ENCODE peak calls at places on chromosomes 5 and 9, in nine cellular contexts. One of them, this sample, is unnamed.

GRCh38 chr5:134101686-134102439 is 12.6 kb upstream of the TCF7 start:
- DNase-seq in EH: peak
- DNase-seq in T-helper 9 cell: peak
- DNase-seq in left colon: peak
- DNase-seq in stimulated activated CD4-positive, alpha-beta T cell treated with anti-CD3 and anti-CD28 coated beads, Interleukin-2, amount 100 ng/mL, for 48 hours: peak
- DNase-seq in NCI-H82: peak
- DNase-seq in iris pigment epithelial cell: no peak
- DNase-seq in bronchial epithelial cell: no peak
- DNase-seq in IMR-90: no peak
- DNase-seq in this sample: peak

GRCh38 chr5:36657563-36657995 is 51.2 kb downstream of the SLC1A3 start:
- DNase-seq in left colon: peak
- DNase-seq in NCI-H82: no peak
- DNase-seq in T-helper 9 cell: no peak
- DNase-seq in IMR-90: peak
- DNase-seq in iris pigment epithelial cell: peak
- DNase-seq in stimulated activated CD4-positive, alpha-beta T cell treated with anti-CD3 and anti-CD28 coated beads, Interleukin-2, amount 100 ng/mL, for 48 hours: no peak
- DNase-seq in bronchial epithelial cell: peak
- DNase-seq in EH: peak
- DNase-seq in this sample: no peak

GRCh38 chr5:63262191-63262981 is 683.8 kb downstream of the LRRC70 start:
- DNase-seq in EH: peak
- DNase-seq in stimulated activated CD4-positive, alpha-beta T cell treated with anti-CD3 and anti-CD28 coated beads, Interleukin-2, amount 100 ng/mL, for 48 hours: no peak
- DNase-seq in iris pigment epithelial cell: peak
- DNase-seq in T-helper 9 cell: no peak
- DNase-seq in left colon: no peak
- DNase-seq in NCI-H82: no peak
- DNase-seq in bronchial epithelial cell: peak
- DNase-seq in IMR-90: peak
- DNase-seq in this sample: no peak

GRCh38 chr9:93288891-93289883 is 105.2 kb downstream of the WNK2 start:
- DNase-seq in iris pigment epithelial cell: peak
- DNase-seq in stimulated activated CD4-positive, alpha-beta T cell treated with anti-CD3 and anti-CD28 coated beads, Interleukin-2, amount 100 ng/mL, for 48 hours: no peak
- DNase-seq in IMR-90: peak
- DNase-seq in left colon: no peak
- DNase-seq in bronchial epithelial cell: peak
- DNase-seq in EH: peak
- DNase-seq in NCI-H82: no peak
- DNase-seq in T-helper 9 cell: no peak
- DNase-seq in this sample: no peak

GRCh38 chr5:132260714-132261615 is 3.5 kb downstream of the PDLIM4 start:
- DNase-seq in left colon: no peak
- DNase-seq in iris pigment epithelial cell: peak
- DNase-seq in NCI-H82: no peak
- DNase-seq in IMR-90: peak
- DNase-seq in bronchial epithelial cell: peak
- DNase-seq in EH: peak
- DNase-seq in stimulated activated CD4-positive, alpha-beta T cell treated with anti-CD3 and anti-CD28 coated beads, Interleukin-2, amount 100 ng/mL, for 48 hours: no peak
- DNase-seq in T-helper 9 cell: no peak
- DNase-seq in this sample: peak

GRCh38 chr9:118896356-118897000 is 472.8 kb downstream of the BRINP1 start:
- DNase-seq in T-helper 9 cell: no peak
- DNase-seq in iris pigment epithelial cell: no peak
- DNase-seq in EH: no peak
- DNase-seq in NCI-H82: peak
- DNase-seq in bronchial epithelial cell: no peak
- DNase-seq in left colon: no peak
- DNase-seq in stimulated activated CD4-positive, alpha-beta T cell treated with anti-CD3 and anti-CD28 coated beads, Interleukin-2, amount 100 ng/mL, for 48 hours: no peak
- DNase-seq in IMR-90: no peak
- DNase-seq in this sample: no peak

GRCh38 chr9:109192732-109193361 is 25.8 kb upstream of the FRRS1L start:
- DNase-seq in iris pigment epithelial cell: peak
- DNase-seq in bronchial epithelial cell: peak
- DNase-seq in IMR-90: peak
- DNase-seq in stimulated activated CD4-positive, alpha-beta T cell treated with anti-CD3 and anti-CD28 coated beads, Interleukin-2, amount 100 ng/mL, for 48 hours: no peak
- DNase-seq in T-helper 9 cell: no peak
- DNase-seq in left colon: peak
- DNase-seq in EH: no peak
- DNase-seq in NCI-H82: peak
- DNase-seq in this sample: no peak

GRCh38 chr9:118721923-118722322 is 647.3 kb downstream of the BRINP1 start:
- DNase-seq in bronchial epithelial cell: no peak
- DNase-seq in NCI-H82: no peak
- DNase-seq in iris pigment epithelial cell: no peak
- DNase-seq in T-helper 9 cell: no peak
- DNase-seq in stimulated activated CD4-positive, alpha-beta T cell treated with anti-CD3 and anti-CD28 coated beads, Interleukin-2, amount 100 ng/mL, for 48 hours: no peak
- DNase-seq in IMR-90: no peak
- DNase-seq in left colon: no peak
- DNase-seq in EH: no peak
- DNase-seq in this sample: no peak

GRCh38 chr5:77356740-77357139 is 135.4 kb downstream of the WDR41 start:
- DNase-seq in T-helper 9 cell: no peak
- DNase-seq in stimulated activated CD4-positive, alpha-beta T cell treated with anti-CD3 and anti-CD28 coated beads, Interleukin-2, amount 100 ng/mL, for 48 hours: peak
- DNase-seq in EH: peak
- DNase-seq in left colon: no peak
- DNase-seq in bronchial epithelial cell: peak
- DNase-seq in iris pigment epithelial cell: peak
- DNase-seq in IMR-90: peak
- DNase-seq in NCI-H82: peak
- DNase-seq in this sample: no peak

GRCh38 chr9:111945216-111945615 is 48.6 kb downstream of the UGCG start:
- DNase-seq in stimulated activated CD4-positive, alpha-beta T cell treated with anti-CD3 and anti-CD28 coated beads, Interleukin-2, amount 100 ng/mL, for 48 hours: peak
- DNase-seq in IMR-90: peak
- DNase-seq in NCI-H82: no peak
- DNase-seq in iris pigment epithelial cell: peak
- DNase-seq in EH: peak
- DNase-seq in left colon: no peak
- DNase-seq in bronchial epithelial cell: no peak
- DNase-seq in T-helper 9 cell: no peak
- DNase-seq in this sample: peak

GRCh38 chr5:148687427-148687826 is 33.1 kb upstream of the HTR4 start:
- DNase-seq in EH: peak
- DNase-seq in T-helper 9 cell: no peak
- DNase-seq in stimulated activated CD4-positive, alpha-beta T cell treated with anti-CD3 and anti-CD28 coated beads, Interleukin-2, amount 100 ng/mL, for 48 hours: no peak
- DNase-seq in bronchial epithelial cell: peak
- DNase-seq in iris pigment epithelial cell: peak
- DNase-seq in left colon: peak
- DNase-seq in IMR-90: peak
- DNase-seq in NCI-H82: peak
- DNase-seq in this sample: no peak

GRCh38 chr5:68171101-68171558 is 44.4 kb upstream of the PIK3R1 start:
- DNase-seq in EH: peak
- DNase-seq in NCI-H82: no peak
- DNase-seq in T-helper 9 cell: no peak
- DNase-seq in stimulated activated CD4-positive, alpha-beta T cell treated with anti-CD3 and anti-CD28 coated beads, Interleukin-2, amount 100 ng/mL, for 48 hours: no peak
- DNase-seq in iris pigment epithelial cell: peak
- DNase-seq in bronchial epithelial cell: no peak
- DNase-seq in IMR-90: peak
- DNase-seq in left colon: no peak
- DNase-seq in this sample: no peak